ENCODE peak calls at places on chromosome 12, in eight cellular contexts. One of them, this sample, is unnamed.
A peak's percentile ranks its signal among the peaks of the same experiment; 100 is the strongest.

GRCh38 chr12:79016181-79016580 is 151.6 kb downstream of the SYT1 start:
- DNase-seq in foreskin fibroblast: no peak
- DNase-seq in NCI-H2171: no peak
- DNase-seq in NCI-H1105: peak; percentile 71
- DNase-seq in neural progenitor cell: no peak
- DNase-seq in CD14-positive monocyte: no peak
- DNase-seq in D341Med: no peak
- DNase-seq in cerebellar cortex: no peak
- DNase-seq in this sample: no peak

GRCh38 chr12:69514845-69515244 is 44.7 kb downstream of the FRS2 start:
- DNase-seq in foreskin fibroblast: no peak
- DNase-seq in NCI-H2171: no peak
- DNase-seq in NCI-H1105: no peak
- DNase-seq in neural progenitor cell: no peak
- DNase-seq in CD14-positive monocyte: no peak
- DNase-seq in D341Med: no peak
- DNase-seq in cerebellar cortex: no peak
- DNase-seq in this sample: no peak

GRCh38 chr12:356276-356988 is 32.7 kb downstream of the KDM5A start:
- DNase-seq in foreskin fibroblast: peak; percentile 8
- DNase-seq in NCI-H2171: no peak
- DNase-seq in NCI-H1105: no peak
- DNase-seq in neural progenitor cell: no peak
- DNase-seq in CD14-positive monocyte: no peak
- DNase-seq in D341Med: no peak
- DNase-seq in cerebellar cortex: no peak
- DNase-seq in this sample: no peak

GRCh38 chr12:12486661-12487240 is 75.9 kb downstream of the DUSP16 start:
- DNase-seq in foreskin fibroblast: no peak
- DNase-seq in NCI-H2171: no peak
- DNase-seq in NCI-H1105: no peak
- DNase-seq in neural progenitor cell: no peak
- DNase-seq in CD14-positive monocyte: no peak
- DNase-seq in D341Med: no peak
- DNase-seq in cerebellar cortex: no peak
- DNase-seq in this sample: no peak

GRCh38 chr12:52145228-52145940 is 46.4 kb downstream of the KRT80 start:
- DNase-seq in foreskin fibroblast: no peak
- DNase-seq in NCI-H2171: no peak
- DNase-seq in NCI-H1105: no peak
- DNase-seq in neural progenitor cell: peak; percentile 27
- DNase-seq in CD14-positive monocyte: no peak
- DNase-seq in D341Med: no peak
- DNase-seq in cerebellar cortex: no peak
- DNase-seq in this sample: no peak

GRCh38 chr12:79935624-79936040 is 735 bp upstream of the PPP1R12A start:
- DNase-seq in foreskin fibroblast: peak; percentile 3
- DNase-seq in NCI-H2171: peak; percentile 26
- DNase-seq in NCI-H1105: no peak
- DNase-seq in neural progenitor cell: peak; percentile 67
- DNase-seq in CD14-positive monocyte: no peak
- DNase-seq in D341Med: no peak
- DNase-seq in cerebellar cortex: peak; percentile 66
- DNase-seq in this sample: peak; percentile 33

GRCh38 chr12:12249216-12250050 is 17.4 kb downstream of the LRP6 start:
- DNase-seq in foreskin fibroblast: no peak
- DNase-seq in NCI-H2171: no peak
- DNase-seq in NCI-H1105: no peak
- DNase-seq in neural progenitor cell: no peak
- DNase-seq in CD14-positive monocyte: no peak
- DNase-seq in D341Med: no peak
- DNase-seq in cerebellar cortex: no peak
- DNase-seq in this sample: no peak

GRCh38 chr12:2624543-2625266 is 170.1 kb upstream of the FKBP4 start:
- DNase-seq in foreskin fibroblast: peak; percentile 21
- DNase-seq in NCI-H2171: no peak
- DNase-seq in NCI-H1105: no peak
- DNase-seq in neural progenitor cell: peak; percentile 84
- DNase-seq in CD14-positive monocyte: no peak
- DNase-seq in D341Med: no peak
- DNase-seq in cerebellar cortex: peak; percentile 8
- DNase-seq in this sample: peak; percentile 93

GRCh38 chr12:132375747-132376463 is 46.5 kb upstream of the GALNT9 start:
- DNase-seq in foreskin fibroblast: no peak
- DNase-seq in NCI-H2171: no peak
- DNase-seq in NCI-H1105: no peak
- DNase-seq in neural progenitor cell: no peak
- DNase-seq in CD14-positive monocyte: peak; percentile 35
- DNase-seq in D341Med: no peak
- DNase-seq in cerebellar cortex: no peak
- DNase-seq in this sample: no peak

GRCh38 chr12:54370218-54370730 is 6.0 kb upstream of the GPR84 start:
- DNase-seq in foreskin fibroblast: peak; percentile 84
- DNase-seq in NCI-H2171: no peak
- DNase-seq in NCI-H1105: no peak
- DNase-seq in neural progenitor cell: peak; percentile 92
- DNase-seq in CD14-positive monocyte: peak; percentile 59
- DNase-seq in D341Med: peak; percentile 89
- DNase-seq in cerebellar cortex: peak; percentile 75
- DNase-seq in this sample: peak; percentile 93

GRCh38 chr12:93127582-93128331 is 198.7 kb upstream of the EEA1 start:
- DNase-seq in foreskin fibroblast: peak; percentile 84
- DNase-seq in NCI-H2171: peak; percentile 34
- DNase-seq in NCI-H1105: peak; percentile 94
- DNase-seq in neural progenitor cell: peak; percentile 9
- DNase-seq in CD14-positive monocyte: peak; percentile 74
- DNase-seq in D341Med: no peak
- DNase-seq in cerebellar cortex: no peak
- DNase-seq in this sample: peak; percentile 69

GRCh38 chr12:6465467-6466183 is 4.9 kb downstream of the VAMP1 start:
- DNase-seq in foreskin fibroblast: peak; percentile 55
- DNase-seq in NCI-H2171: peak; percentile 80
- DNase-seq in NCI-H1105: peak; percentile 55
- DNase-seq in neural progenitor cell: peak; percentile 82
- DNase-seq in CD14-positive monocyte: no peak
- DNase-seq in D341Med: peak; percentile 69
- DNase-seq in cerebellar cortex: peak; percentile 83
- DNase-seq in this sample: peak; percentile 92

GRCh38 chr12:75750950-75751349 is 239.5 kb upstream of the KRR1 start:
- DNase-seq in foreskin fibroblast: peak; percentile 51
- DNase-seq in NCI-H2171: no peak
- DNase-seq in NCI-H1105: no peak
- DNase-seq in neural progenitor cell: no peak
- DNase-seq in CD14-positive monocyte: no peak
- DNase-seq in D341Med: no peak
- DNase-seq in cerebellar cortex: no peak
- DNase-seq in this sample: no peak

GRCh38 chr12:123049398-123050250 is 69.1 kb downstream of the ARL6IP4 start:
- DNase-seq in foreskin fibroblast: peak; percentile 42
- DNase-seq in NCI-H2171: no peak
- DNase-seq in NCI-H1105: no peak
- DNase-seq in neural progenitor cell: no peak
- DNase-seq in CD14-positive monocyte: no peak
- DNase-seq in D341Med: no peak
- DNase-seq in cerebellar cortex: no peak
- DNase-seq in this sample: no peak

GRCh38 chr12:40681148-40681547 is 11.1 kb upstream of the CNTN1 start:
- DNase-seq in foreskin fibroblast: no peak
- DNase-seq in NCI-H2171: no peak
- DNase-seq in NCI-H1105: no peak
- DNase-seq in neural progenitor cell: no peak
- DNase-seq in CD14-positive monocyte: no peak
- DNase-seq in D341Med: no peak
- DNase-seq in cerebellar cortex: no peak
- DNase-seq in this sample: no peak

GRCh38 chr12:102080842-102081241 is 19.1 kb upstream of the WASHC3 start:
- DNase-seq in foreskin fibroblast: no peak
- DNase-seq in NCI-H2171: no peak
- DNase-seq in NCI-H1105: no peak
- DNase-seq in neural progenitor cell: no peak
- DNase-seq in CD14-positive monocyte: no peak
- DNase-seq in D341Med: no peak
- DNase-seq in cerebellar cortex: no peak
- DNase-seq in this sample: no peak

GRCh38 chr12:113002676-113003075 is 24.4 kb downstream of the OAS2 start:
- DNase-seq in foreskin fibroblast: no peak
- DNase-seq in NCI-H2171: no peak
- DNase-seq in NCI-H1105: no peak
- DNase-seq in neural progenitor cell: no peak
- DNase-seq in CD14-positive monocyte: no peak
- DNase-seq in D341Med: no peak
- DNase-seq in cerebellar cortex: no peak
- DNase-seq in this sample: no peak

GRCh38 chr12:22971247-22971646 is 346.3 kb downstream of the ETNK1 start:
- DNase-seq in foreskin fibroblast: no peak
- DNase-seq in NCI-H2171: no peak
- DNase-seq in NCI-H1105: no peak
- DNase-seq in neural progenitor cell: no peak
- DNase-seq in CD14-positive monocyte: no peak
- DNase-seq in D341Med: no peak
- DNase-seq in cerebellar cortex: no peak
- DNase-seq in this sample: no peak

GRCh38 chr12:79441534-79441933 is 249.2 kb downstream of the PAWR start:
- DNase-seq in foreskin fibroblast: no peak
- DNase-seq in NCI-H2171: no peak
- DNase-seq in NCI-H1105: no peak
- DNase-seq in neural progenitor cell: no peak
- DNase-seq in CD14-positive monocyte: no peak
- DNase-seq in D341Med: no peak
- DNase-seq in cerebellar cortex: no peak
- DNase-seq in this sample: peak; percentile 31

GRCh38 chr12:52730793-52731192 is 27.5 kb upstream of the KRT77 start:
- DNase-seq in foreskin fibroblast: no peak
- DNase-seq in NCI-H2171: no peak
- DNase-seq in NCI-H1105: no peak
- DNase-seq in neural progenitor cell: no peak
- DNase-seq in CD14-positive monocyte: no peak
- DNase-seq in D341Med: no peak
- DNase-seq in cerebellar cortex: no peak
- DNase-seq in this sample: no peak

GRCh38 chr12:124463341-124463861 is 104.0 kb downstream of the NCOR2 start:
- DNase-seq in foreskin fibroblast: no peak
- DNase-seq in NCI-H2171: peak; percentile 92
- DNase-seq in NCI-H1105: no peak
- DNase-seq in neural progenitor cell: peak; percentile 90
- DNase-seq in CD14-positive monocyte: no peak
- DNase-seq in D341Med: peak; percentile 91
- DNase-seq in cerebellar cortex: no peak
- DNase-seq in this sample: no peak

GRCh38 chr12:63978519-63978918 is 134.0 kb downstream of the SRGAP1 start:
- DNase-seq in foreskin fibroblast: peak; percentile 66
- DNase-seq in NCI-H2171: no peak
- DNase-seq in NCI-H1105: no peak
- DNase-seq in neural progenitor cell: no peak
- DNase-seq in CD14-positive monocyte: no peak
- DNase-seq in D341Med: no peak
- DNase-seq in cerebellar cortex: no peak
- DNase-seq in this sample: no peak

GRCh38 chr12:21476949-21477348 is 24.5 kb downstream of the RECQL start:
- DNase-seq in foreskin fibroblast: peak; percentile 45
- DNase-seq in NCI-H2171: no peak
- DNase-seq in NCI-H1105: no peak
- DNase-seq in neural progenitor cell: no peak
- DNase-seq in CD14-positive monocyte: no peak
- DNase-seq in D341Med: no peak
- DNase-seq in cerebellar cortex: no peak
- DNase-seq in this sample: no peak

This sample was measured in GM23338.